ENCODE peak calls at places on chromosomes 12 and 14, in ten cellular contexts. V, C, G, I, H, F, Y, Q, B and T are unnamed samples.

GRCh38 chr12:53004178-53004577 is 2.1 kb upstream of the EIF4B start:
- DNase-seq in V (peak; percentile 27), C (no peak), G (no peak), I (no peak), H (no peak), F (no peak), Y (no peak), Q (no peak), B (no peak), T (peak; percentile 56)

GRCh38 chr12:87270894-87271293 is 758.3 kb downstream of the C12orf50 start:
- DNase-seq in V (peak; percentile 34), C (no peak), G (no peak), I (peak; percentile 29), H (no peak), F (no peak), Y (no peak), Q (no peak), B (no peak), T (peak; percentile 21)

GRCh38 chr12:105748806-105749600 is 389.8 kb downstream of the NUAK1 start:
- DNase-seq in V (peak; percentile 93), C (no peak), G (no peak), I (no peak), H (peak; percentile 67), F (no peak), Y (peak; percentile 7), Q (no peak), B (no peak), T (no peak)

GRCh38 chr12:106113042-106113441 is 25.7 kb downstream of the NUAK1 start:
- DNase-seq in V (peak; percentile 49), C (no peak), G (no peak), I (no peak), H (no peak), F (no peak), Y (no peak), Q (no peak), B (no peak), T (no peak)

GRCh38 chr12:72000969-72001648 is 62.5 kb downstream of the TPH2 start:
- DNase-seq in V (no peak), C (no peak), G (no peak), I (no peak), H (no peak), F (no peak), Y (no peak), Q (no peak), B (no peak), T (no peak)

GRCh38 chr12:131120831-131121271 is 167.1 kb downstream of the ADGRD1 start:
- DNase-seq in V (no peak), C (no peak), G (no peak), I (no peak), H (no peak), F (no peak), Y (no peak), Q (no peak), B (no peak), T (no peak)

GRCh38 chr12:6437586-6437985 is 7.2 kb upstream of the CD27 start:
- DNase-seq in V (no peak), C (no peak), G (no peak), I (no peak), H (no peak), F (peak; percentile 0), Y (no peak), Q (no peak), B (no peak), T (no peak)

GRCh38 chr12:904010-904414 is 45.5 kb downstream of the RAD52 start:
- DNase-seq in V (no peak), C (no peak), G (no peak), I (no peak), H (no peak), F (no peak), Y (no peak), Q (no peak), B (no peak), T (no peak)

GRCh38 chr12:113914176-113914575 is 51.9 kb downstream of the RBM19 start:
- DNase-seq in V (no peak), C (no peak), G (no peak), I (no peak), H (no peak), F (no peak), Y (no peak), Q (no peak), B (no peak), T (no peak)

GRCh38 chr12:112191840-112192321 is 66.5 kb downstream of the TRAFD1 start:
- DNase-seq in V (peak; percentile 18), C (no peak), G (no peak), I (no peak), H (no peak), F (no peak), Y (peak; percentile 79), Q (no peak), B (no peak), T (no peak)

GRCh38 chr14:64721391-64721791 is 17.2 kb downstream of the PLEKHG3 start:
- DNase-seq in V (peak; percentile 49), C (no peak), G (no peak), I (no peak), H (peak; percentile 37), F (peak; percentile 90), Y (no peak), Q (no peak), B (peak; percentile 24), T (no peak)

GRCh38 chr14:77053046-77053841 is 24.7 kb upstream of the IRF2BPL start:
- DNase-seq in V (peak; percentile 90), C (peak; percentile 73), G (no peak), I (peak; percentile 68), H (peak; percentile 87), F (peak; percentile 64), Y (no peak), Q (peak; percentile 76), B (peak; percentile 54), T (peak; percentile 88)

GRCh38 chr12:23356927-23357708 is 592.4 kb downstream of the SOX5 start:
- DNase-seq in V (no peak), C (no peak), G (no peak), I (no peak), H (no peak), F (no peak), Y (no peak), Q (no peak), B (no peak), T (no peak)

GRCh38 chr12:85448548-85449139 is 168.6 kb downstream of the ALX1 start:
- DNase-seq in V (peak; percentile 31), C (no peak), G (no peak), I (no peak), H (no peak), F (no peak), Y (no peak), Q (no peak), B (no peak), T (no peak)

GRCh38 chr12:88305491-88305890 is 163.4 kb downstream of the TMTC3 start:
- DNase-seq in V (no peak), C (no peak), G (no peak), I (no peak), H (no peak), F (no peak), Y (no peak), Q (no peak), B (no peak), T (no peak)

GRCh38 chr14:90288646-90289355 is 32.4 kb downstream of the PSMC1 start:
- DNase-seq in V (no peak), C (no peak), G (no peak), I (no peak), H (no peak), F (no peak), Y (no peak), Q (no peak), B (no peak), T (no peak)

GRCh38 chr14:72999316-72999715 is 27.6 kb downstream of the ZFYVE1 start:
- DNase-seq in V (no peak), C (no peak), G (no peak), I (no peak), H (no peak), F (no peak), Y (no peak), Q (no peak), B (no peak), T (no peak)
- H3K27ac ChIP-seq in V (no peak overlapping the region), C (no peak overlapping the region), G (no peak overlapping the region), I (no peak overlapping the region), H (no peak overlapping the region), F (no peak overlapping the region), Y (no peak overlapping the region), Q (no peak overlapping the region), B (no peak overlapping the region), T (no peak overlapping the region)

DNA sequence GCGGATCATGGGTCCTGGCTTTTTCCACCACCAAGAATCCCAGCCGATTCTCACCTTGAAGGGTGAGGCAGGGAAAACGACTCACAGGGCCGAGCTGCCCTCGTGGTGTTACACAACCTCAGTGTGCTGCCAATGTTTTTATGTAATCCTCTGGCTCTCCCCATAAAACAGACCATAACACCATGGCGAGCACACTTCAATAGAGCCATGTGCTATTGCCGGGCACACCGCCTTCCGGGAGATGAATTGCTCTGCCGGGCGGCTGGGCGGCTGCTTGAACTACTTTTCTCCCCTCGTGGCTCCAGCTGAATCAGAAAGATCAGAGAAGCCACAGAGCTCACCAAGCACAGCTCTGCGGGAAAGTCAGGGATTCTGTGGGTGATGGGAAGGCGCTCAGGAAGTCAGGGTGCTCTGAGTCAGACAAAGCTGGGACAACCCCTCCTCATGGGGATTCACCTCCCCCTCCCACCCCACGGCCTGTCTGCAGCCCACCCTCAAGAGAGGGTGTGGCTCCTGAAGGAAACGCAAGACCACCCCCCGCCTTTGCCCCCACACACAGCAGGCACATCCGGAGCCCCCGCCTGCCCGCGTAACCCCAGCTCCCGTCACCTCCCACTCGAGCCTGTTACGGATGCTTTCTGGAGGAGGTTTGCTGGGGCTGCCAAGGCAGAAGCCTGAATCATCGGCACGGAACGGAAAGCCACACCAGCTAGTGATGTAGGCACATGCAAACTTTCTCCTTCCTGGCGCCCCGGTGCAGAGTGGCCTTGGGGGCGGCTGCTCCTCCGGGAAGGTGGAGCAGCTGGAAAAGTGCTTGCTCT is 1.8 kb downstream of the GALNT9 start:
- DNase-seq in V (peak; percentile 93), C (peak; percentile 46), G (no peak), I (no peak), H (no peak), F (peak; percentile 20), Y (peak; percentile 56), Q (no peak), B (no peak), T (no peak)
- H3K27me3 ChIP-seq in V (peaks cover 58% of the 10 kb centered on the region), C (peaks cover 9% of the 10 kb centered on the region), G (peaks cover 12% of the 10 kb centered on the region), I (peaks cover 11% of the 10 kb centered on the region), H (no peaks in the 10 kb centered on the region), F (no peaks in the 10 kb centered on the region), Y (peaks cover 23% of the 10 kb centered on the region), Q (peaks cover 7% of the 10 kb centered on the region), B (peaks cover 60% of the 10 kb centered on the region), T (peaks cover 99% of the 10 kb centered on the region)

GRCh38 chr14:71372411-71372838 is 465.2 kb downstream of the PCNX1 start:
- DNase-seq in V (peak; percentile 78), C (no peak), G (no peak), I (no peak), H (no peak), F (no peak), Y (peak; percentile 99), Q (no peak), B (no peak), T (no peak)
- H3K27ac ChIP-seq in V (no peak overlapping the region), C (no peak overlapping the region), G (peak overlapping the region; percentile 90), I (no peak overlapping the region), H (no peak overlapping the region), F (no peak overlapping the region), Y (peak overlapping the region; percentile 89), Q (no peak overlapping the region), B (no peak overlapping the region), T (no peak overlapping the region)

DNA sequence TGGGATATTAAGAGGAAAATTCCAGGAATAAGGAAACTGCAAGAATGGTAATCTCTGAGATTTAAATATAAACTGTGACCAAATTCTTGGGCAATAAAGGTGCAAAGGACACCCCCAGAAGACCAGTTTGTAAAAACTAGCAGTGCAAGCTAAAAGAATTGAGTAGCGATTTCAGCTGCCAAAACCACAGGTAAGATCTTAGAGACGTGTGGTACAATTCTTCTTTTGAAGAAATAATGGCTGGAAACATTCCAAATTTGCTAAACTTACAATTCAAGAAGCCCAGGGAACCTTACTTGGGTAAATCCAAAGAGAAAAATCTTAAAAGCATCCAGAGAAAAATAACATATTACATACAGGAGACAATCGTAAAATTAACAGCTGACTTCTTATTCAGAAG is 12.0 kb downstream of the CATSPERB start:
- DNase-seq in V (no peak), C (no peak), G (no peak), I (no peak), H (no peak), F (no peak), Y (no peak), Q (no peak), B (no peak), T (no peak)
- H3K27me3 ChIP-seq in V (no peaks in the 10 kb centered on the region), C (no peaks in the 10 kb centered on the region), G (no peaks in the 10 kb centered on the region), I (no peaks in the 10 kb centered on the region), H (no peaks in the 10 kb centered on the region), F (no peaks in the 10 kb centered on the region), Y (no peaks in the 10 kb centered on the region), Q (peaks cover 4% of the 10 kb centered on the region), B (no peaks in the 10 kb centered on the region), T (no peaks in the 10 kb centered on the region)